ENCODE peak calls at places on chromosomes 3 and 15, in seven cellular contexts. J is AG04450; L is stimulated activated CD8-positive, alpha-beta memory T cell treated with anti-CD3 and anti-CD28 coated beads, Interleukin-15, amount 100 ng/mL, for 48 hours; F is HuH-7; A is neural crest cell; Y is fibroblast of pulmonary artery; T is A172. E is an unnamed sample.

GRCh38 chr3:196192036-196193001 is 18.9 kb downstream of the ZDHHC19 start:
- DNase-seq in L (no peak), F (no peak), Y (no peak), T (no peak), A (no peak), J (no peak), E (peak; percentile 91)

GRCh38 chr3:114827495-114827894 is 319.6 kb downstream of the ZBTB20 start:
- DNase-seq in J (no peak), F (peak; percentile 30), L (no peak), T (peak; percentile 50), Y (peak; percentile 66), A (peak; percentile 5), E (peak; percentile 69)

GRCh38 chr3:179453967-179454366 is 2.7 kb upstream of the GNB4 start:
- DNase-seq in J (no peak), F (no peak), L (no peak), T (no peak), A (no peak), Y (no peak), E (no peak)

GRCh38 chr3:149401926-149402310 is 24.5 kb upstream of the TM4SF1 start:
- DNase-seq in T (no peak), A (no peak), J (no peak), L (no peak), F (no peak), Y (peak; percentile 62), E (no peak)

GRCh38 chr3:23041918-23042696 is 161.0 kb upstream of the UBE2E2 start:
- DNase-seq in A (no peak), T (no peak), Y (no peak), J (no peak), L (no peak), F (no peak), E (peak; percentile 89)

GRCh38 chr3:123287051-123287961 is 85.6 kb downstream of the SEC22A start:
- DNase-seq in F (peak; percentile 1), J (no peak), Y (no peak), A (no peak), T (no peak), L (no peak), E (no peak)

GRCh38 chr3:11603628-11604027 is 40.1 kb downstream of the VGLL4 start:
- DNase-seq in T (no peak), Y (peak; percentile 96), J (peak; percentile 82), A (no peak), L (no peak), F (no peak), E (peak; percentile 62)

GRCh38 chr3:113914646-113915045 is 33.2 kb upstream of the ZDHHC23 start:
- DNase-seq in T (no peak), Y (peak; percentile 13), F (no peak), L (no peak), J (no peak), A (no peak), E (no peak)

GRCh38 chr3:126837773-126838172 is 133.7 kb downstream of the CHCHD6 start:
- DNase-seq in Y (no peak), L (no peak), J (no peak), T (no peak), A (no peak), F (no peak), E (no peak)

GRCh38 chr3:177201707-177202397 is 4.6 kb upstream of the TBL1XR1 start:
- DNase-seq in L (peak; percentile 44), T (no peak), A (no peak), F (no peak), Y (no peak), J (peak; percentile 8), E (no peak)

GRCh38 chr15:80923668-80924067 is 66.0 kb downstream of the MESD start:
- DNase-seq in Y (no peak), J (no peak), F (no peak), A (no peak), L (no peak), T (no peak), E (no peak)

GRCh38 chr15:63797901-63798300 is 35.8 kb downstream of the HERC1 start:
- DNase-seq in T (no peak), L (no peak), A (no peak), J (no peak), F (no peak), Y (no peak), E (no peak)

GRCh38 chr3:18499256-18499655 is 74.1 kb upstream of the SATB1 start:
- DNase-seq in A (no peak), L (no peak), T (no peak), J (no peak), Y (no peak), F (no peak), E (no peak)

GRCh38 chr15:25905140-25905539 is 42.0 kb upstream of the ATP10A start:
- DNase-seq in J (peak; percentile 21), Y (peak; percentile 68), L (peak; percentile 44), F (no peak), A (no peak), T (no peak), E (peak; percentile 31)

GRCh38 chr3:184620101-184620798 is 58.7 kb downstream of the EPHB3 start:
- DNase-seq in L (no peak), Y (peak; percentile 50), A (no peak), T (peak; percentile 57), J (no peak), F (no peak), E (no peak)

GRCh38 chr15:28114721-28115622 is 15.9 kb upstream of the OCA2 start:
- DNase-seq in F (no peak), T (no peak), Y (no peak), L (no peak), J (no peak), A (no peak), E (peak; percentile 78)

GRCh38 chr3:113210608-113211369 is 568 bp upstream of the BOC start:
- DNase-seq in Y (peak; percentile 17), J (no peak), L (no peak), A (no peak), F (no peak), T (no peak), E (no peak)

GRCh38 chr15:62390793-62391543 is 225.9 kb upstream of the C2CD4B start:
- DNase-seq in Y (peak; percentile 44), F (peak; percentile 36), L (no peak), A (peak; percentile 52), T (peak; percentile 8), J (no peak), E (peak; percentile 58)

GRCh38 chr3:61221759-61222362 is 29.4 kb downstream of the FHIT start:
- DNase-seq in L (no peak), J (no peak), T (no peak), F (no peak), Y (no peak), A (no peak), E (no peak)

GRCh38 chr3:194369522-194370279 is at the start of gene LRRC15:
- DNase-seq in A (no peak), F (peak; percentile 64), L (no peak), J (no peak), Y (peak; percentile 45), T (peak; percentile 77), E (peak; percentile 65)

GRCh38 chr3:149377408-149378111 is at the start of gene TM4SF1:
- DNase-seq in Y (peak; percentile 99), T (peak; percentile 97), J (peak; percentile 78), A (no peak), F (peak; percentile 28), L (no peak), E (peak; percentile 85)

GRCh38 chr15:77606142-77607034 is 26.3 kb downstream of the LINGO1 start:
- DNase-seq in F (no peak), J (no peak), A (no peak), T (peak; percentile 27), Y (no peak), L (no peak), E (no peak)

GRCh38 chr3:38472342-38472741 is 18.7 kb downstream of the ACVR2B start:
- DNase-seq in L (no peak), F (no peak), T (no peak), A (no peak), J (no peak), Y (no peak), E (peak; percentile 31)

GRCh38 chr15:65954289-65954741 is 85.0 kb downstream of the RAB11A start:
- DNase-seq in A (peak; percentile 9), F (no peak), T (peak; percentile 89), J (no peak), L (no peak), Y (peak; percentile 80), E (no peak)

GRCh38 chr3:42438193-42438592 is 27.8 kb upstream of the LYZL4 start:
- DNase-seq in Y (no peak), T (no peak), L (no peak), J (no peak), A (no peak), F (no peak), E (no peak)

GRCh38 chr15:80694624-80695098 is 449 bp upstream of the ABHD17C start:
- DNase-seq in J (no peak), T (no peak), F (peak; percentile 49), A (peak; percentile 32), L (no peak), Y (peak; percentile 56), E (peak; percentile 34)

GRCh38 chr3:66253790-66254620 is 33.2 kb downstream of the SLC25A26 start:
- DNase-seq in T (peak; percentile 18), F (no peak), Y (peak; percentile 72), J (no peak), A (no peak), L (no peak), E (peak; percentile 37)

GRCh38 chr3:125374501-125374995 is 577 bp downstream of the ZNF148 start:
- DNase-seq in T (peak; percentile 40), J (no peak), Y (peak; percentile 49), A (peak; percentile 25), L (no peak), F (peak; percentile 72), E (peak; percentile 44)

GRCh38 chr3:34022147-34022546 is 223.7 kb downstream of the PDCD6IP start:
- DNase-seq in L (no peak), A (no peak), T (no peak), Y (no peak), F (no peak), J (no peak), E (no peak)

GRCh38 chr15:88894819-88895767 is at the start of gene HAPLN3:
- DNase-seq in T (no peak), Y (peak; percentile 40), F (no peak), J (no peak), A (peak; percentile 24), L (peak; percentile 63), E (peak; percentile 31)

GRCh38 chr3:42906085-42906904 is at the start of gene ZNF662:
- DNase-seq in J (no peak), A (no peak), F (peak; percentile 67), Y (peak; percentile 13), T (no peak), L (no peak), E (peak; percentile 50)

GRCh38 chr15:85692873-85693272 is 101.9 kb downstream of the KLHL25 start:
- DNase-seq in Y (no peak), J (no peak), F (no peak), T (no peak), L (no peak), A (no peak), E (no peak)

GRCh38 chr15:78034495-78035191 is 42.9 kb downstream of the TBC1D2B start:
- DNase-seq in J (no peak), F (no peak), Y (no peak), T (no peak), A (no peak), L (peak; percentile 82), E (peak; percentile 30)